ENCODE peak calls at places on chromosomes 6 and 20, in seven cellular contexts. G is ovary, V is transverse colon, C is SK-N-SH, S is tibial nerve, H is suprapubic skin, A is K562. U is an unnamed sample.

GRCh38 chr20:63782521-63782971 is 43.0 kb downstream of the SLC2A4RG start:
- DNase-seq in G (no peak), V (no peak), C (no peak), S (no peak), H (no peak), A (no peak), U (no peak)

GRCh38 chr20:61918548-61918947 is 147.1 kb downstream of the TAF4 start:
- DNase-seq in G (no peak), V (no peak), C (no peak), S (no peak), H (no peak), A (no peak), U (no peak)

GRCh38 chr20:19621072-19621471 is 137.0 kb upstream of the RIN2 start:
- DNase-seq in G (no peak), V (no peak), C (no peak), S (no peak), H (no peak), A (no peak), U (no peak)

GRCh38 chr6:28943557-28944411 is 20.0 kb upstream of the TRIM27 start:
- DNase-seq in G (peak), V (peak), C (peak), S (peak), H (no peak), A (peak), U (peak)

GRCh38 chr6:141540207-141540606 is 592.5 kb upstream of the GJE1 start:
- DNase-seq in G (no peak), V (no peak), C (no peak), S (no peak), H (no peak), A (no peak), U (no peak)

GRCh38 chr6:71299541-71300470 is 11.2 kb downstream of the OGFRL1 start:
- DNase-seq in G (no peak), V (no peak), C (no peak), S (no peak), H (no peak), A (no peak), U (no peak)

GRCh38 chr6:69915346-69915745 is 49.0 kb downstream of the COL19A1 start:
- DNase-seq in G (no peak), V (no peak), C (no peak), S (no peak), H (no peak), A (no peak), U (no peak)

GRCh38 chr20:18304618-18305017 is 16.3 kb downstream of the ZNF133 start:
- DNase-seq in G (no peak), V (no peak), C (peak), S (no peak), H (no peak), A (peak), U (no peak)

GRCh38 chr6:39189915-39190544 is 39.2 kb downstream of the KCNK5 start:
- DNase-seq in G (peak), V (peak), C (peak), S (no peak), H (no peak), A (peak), U (peak)

GRCh38 chr6:1081566-1081965 is 230.3 kb upstream of the FOXQ1 start:
- DNase-seq in G (no peak), V (no peak), C (no peak), S (no peak), H (no peak), A (no peak), U (no peak)

GRCh38 chr6:51473996-51474975 is 613.1 kb downstream of the PKHD1 start:
- DNase-seq in G (no peak), V (no peak), C (no peak), S (no peak), H (no peak), A (no peak), U (no peak)

GRCh38 chr20:33433875-33434274 is 9.7 kb downstream of the SNTA1 start:
- DNase-seq in G (no peak), V (no peak), C (no peak), S (no peak), H (no peak), A (no peak), U (no peak)

GRCh38 chr6:25485820-25486559 is 166.0 kb upstream of the SCGN start:
- DNase-seq in G (peak), V (no peak), C (peak), S (no peak), H (no peak), A (peak), U (no peak)

GRCh38 chr6:130945401-130945919 is 117.6 kb downstream of the EPB41L2 start:
- DNase-seq in G (no peak), V (no peak), C (no peak), S (no peak), H (no peak), A (no peak), U (no peak)

GRCh38 chr20:34980543-34981213 is 25.0 kb downstream of the MYH7B start:
- DNase-seq in G (no peak), V (peak), C (peak), S (no peak), H (no peak), A (no peak), U (no peak)

GRCh38 chr6:71642793-71643192 is 243.6 kb upstream of the RIMS1 start:
- DNase-seq in G (no peak), V (no peak), C (no peak), S (no peak), H (no peak), A (no peak), U (no peak)

GRCh38 chr20:36113566-36114247 is 40.8 kb upstream of the EPB41L1 start:
- DNase-seq in G (no peak), V (no peak), C (no peak), S (no peak), H (no peak), A (no peak), U (no peak)

GRCh38 chr6:125421853-125422252 is 120.1 kb upstream of the HDDC2 start:
- DNase-seq in G (no peak), V (no peak), C (no peak), S (no peak), H (no peak), A (peak), U (no peak)

GRCh38 chr6:147381734-147382133 is 126.8 kb upstream of the SAMD5 start:
- DNase-seq in G (no peak), V (no peak), C (no peak), S (no peak), H (no peak), A (no peak), U (no peak)

GRCh38 chr6:11766589-11767450 is 11.8 kb downstream of the ADTRP start:
- DNase-seq in G (no peak), V (no peak), C (no peak), S (no peak), H (no peak), A (no peak), U (no peak)

GRCh38 chr20:63574156-63574828 is at the start of gene HELZ2:
- DNase-seq in G (peak), V (peak), C (peak), S (peak), H (peak), A (peak), U (peak)

GRCh38 chr6:24902782-24903181 is 33.0 kb downstream of the RIPOR2 start:
- DNase-seq in G (no peak), V (no peak), C (no peak), S (no peak), H (no peak), A (no peak), U (no peak)

GRCh38 chr6:139531716-139532115 is 157.3 kb upstream of the CITED2 start:
- DNase-seq in G (no peak), V (no peak), C (no peak), S (no peak), H (no peak), A (no peak), U (no peak)
- TF ChIP-seq EP300 in G (no peak), V (no peak), C (no peak), S (no peak), H (no peak), A (no peak), U (no peak)

GRCh38 chr6:107971181-107971580 is 13.2 kb upstream of the SEC63 start:
- DNase-seq in G (no peak), V (no peak), C (no peak), S (no peak), H (no peak), A (no peak), U (no peak)

GRCh38 chr6:107976267-107976783 is 18.3 kb upstream of the SEC63 start:
- DNase-seq in G (no peak), V (no peak), C (no peak), S (no peak), H (no peak), A (no peak), U (no peak)

GRCh38 chr6:107970255-107970654 is 12.2 kb upstream of the SEC63 start:
- DNase-seq in G (no peak), V (no peak), C (no peak), S (no peak), H (no peak), A (no peak), U (no peak)

GRCh38 chr6:107973594-107973993 is 15.6 kb upstream of the SEC63 start:
- DNase-seq in G (no peak), V (no peak), C (no peak), S (no peak), H (no peak), A (no peak), U (no peak)

DNA sequence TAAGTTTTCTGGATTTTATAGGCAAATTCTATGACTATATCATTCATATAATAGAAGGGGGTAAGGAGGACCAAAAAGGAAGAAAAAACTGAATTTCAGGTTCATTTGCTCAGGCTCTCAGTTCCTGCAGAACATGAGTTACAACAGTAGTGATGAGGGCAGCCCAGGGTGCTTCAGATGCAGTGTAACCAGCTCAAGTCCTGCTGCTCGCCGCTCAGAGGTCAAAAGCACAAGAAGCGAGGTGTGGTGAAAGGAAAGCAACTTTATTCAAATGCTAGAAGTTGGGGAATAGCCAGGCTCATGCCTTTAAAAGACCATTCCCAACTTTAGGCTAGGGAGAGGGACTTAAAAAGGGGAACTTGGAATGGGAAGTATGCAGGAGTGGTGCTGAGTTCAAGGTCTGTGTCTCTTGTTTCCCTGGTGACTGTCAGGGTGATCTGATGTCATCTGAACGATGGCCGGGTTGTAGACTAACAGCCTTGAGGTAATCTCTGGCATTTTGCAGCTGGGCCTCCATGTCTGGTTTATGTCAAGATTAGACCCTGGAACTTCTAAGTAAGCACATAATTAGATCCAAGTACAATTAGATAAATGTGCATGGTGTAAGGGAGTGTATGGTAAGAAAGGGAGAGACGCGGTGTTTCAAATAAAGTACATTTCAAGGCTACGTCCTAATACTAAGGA is 14.5 kb upstream of the SEC63 start:
- DNase-seq in G (peak), V (no peak), C (peak), S (no peak), H (no peak), A (no peak), U (no peak)
- TF ChIP-seq EP300 in G (no peak), V (no peak), C (peak), S (no peak), H (no peak), A (no peak), U (no peak)

GRCh38 chr6:161269310-161269709 is 4.6 kb downstream of the AGPAT4 start:
- DNase-seq in G (no peak), V (no peak), C (no peak), S (no peak), H (no peak), A (no peak), U (no peak)
- TF ChIP-seq EP300 in G (no peak), V (no peak), C (no peak), S (no peak), H (no peak), A (no peak), U (no peak)

DNA sequence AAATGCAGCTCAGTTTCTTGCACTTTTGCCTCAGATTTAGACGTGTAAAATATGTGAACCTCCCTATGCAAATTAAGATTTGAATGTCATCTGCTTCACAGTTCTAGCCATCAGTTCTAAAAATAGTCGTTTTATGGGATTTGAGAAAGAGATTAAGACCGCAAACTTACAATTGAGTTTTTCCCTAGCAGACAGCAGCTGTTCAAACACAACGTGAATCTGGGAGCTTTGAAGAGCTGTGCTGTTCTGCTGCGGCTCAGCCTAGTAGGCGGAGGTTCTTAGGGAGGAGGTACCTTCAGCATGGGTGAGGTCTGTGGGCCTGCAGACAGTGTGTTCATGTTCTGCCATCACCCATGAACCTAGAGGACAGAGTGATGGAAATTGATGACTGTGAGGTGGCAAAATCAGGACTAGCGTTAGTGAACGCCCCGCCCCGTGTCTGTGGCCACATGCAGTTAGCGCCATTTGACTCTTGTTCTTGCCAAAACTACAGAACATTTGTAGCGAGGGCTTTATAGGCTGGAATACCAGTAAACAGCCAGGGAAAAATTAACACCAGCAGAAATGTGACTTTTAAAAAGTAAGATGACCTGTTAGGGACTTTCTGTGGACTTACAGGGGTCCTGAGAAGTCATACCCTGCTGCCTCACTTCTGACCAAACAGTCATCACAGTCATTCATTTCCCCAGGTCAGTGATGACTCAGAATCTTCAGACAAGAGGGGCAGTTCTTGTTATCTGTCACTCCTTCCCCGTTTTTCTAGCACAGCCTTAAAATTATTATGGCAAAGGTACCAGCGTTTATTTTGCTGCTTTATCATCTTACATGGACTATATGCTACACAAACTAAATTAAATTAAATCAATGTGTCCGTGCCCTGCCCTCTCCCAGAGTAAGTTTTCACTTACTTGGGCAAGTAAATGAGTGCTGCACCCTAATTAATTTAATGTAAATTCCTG is 84.3 kb upstream of the TMEM181 start:
- DNase-seq in G (no peak), V (peak), C (no peak), S (no peak), H (no peak), A (peak), U (no peak)
- TF ChIP-seq EP300 in G (no peak), V (no peak), C (no peak), S (no peak), H (no peak), A (no peak), U (no peak)

GRCh38 chr6:160393966-160394653 is 45.9 kb downstream of the SLC22A3 start:
- DNase-seq in G (no peak), V (no peak), C (no peak), S (no peak), H (no peak), A (peak), U (no peak)
- TF ChIP-seq EP300 in G (no peak), V (no peak), C (no peak), S (no peak), H (no peak), A (no peak), U (no peak)

DNA sequence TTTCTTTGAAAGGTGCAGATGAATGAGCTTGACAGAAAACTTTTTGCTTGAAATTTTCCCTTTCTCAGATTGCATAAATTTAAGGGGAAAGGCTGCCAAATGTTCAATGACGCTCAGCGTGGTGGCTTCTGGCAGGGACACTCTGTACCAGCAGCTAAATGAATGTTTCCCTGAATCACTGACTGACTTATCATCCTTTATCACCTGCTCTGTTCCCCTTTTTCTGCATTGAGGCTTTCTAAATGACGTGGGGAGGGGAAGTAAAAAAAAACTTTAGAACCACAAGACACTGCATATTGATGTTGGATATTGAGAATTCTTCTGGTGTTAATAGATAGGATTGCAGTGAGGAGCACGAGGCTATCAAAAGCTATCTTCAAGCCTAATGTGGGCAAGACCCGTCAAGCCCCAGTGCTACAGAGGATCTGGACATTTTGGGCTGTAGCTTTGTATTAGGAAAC is 46.9 kb upstream of the ENPP5 start:
- DNase-seq in G (no peak), V (no peak), C (no peak), S (no peak), H (no peak), A (no peak), U (peak)
- TF ChIP-seq EP300 in G (peak), V (peak), C (no peak), S (peak), H (peak), A (no peak), U (peak)

GRCh38 chr6:170552765-170553685 is at the start of gene PSMB1:
- DNase-seq in G (peak), V (peak), C (peak), S (peak), H (peak), A (peak), U (peak)
- TF ChIP-seq EP300 in G (no peak), V (no peak), C (no peak), S (peak), H (no peak), A (peak), U (peak)

U was measured in upper lobe of left lung.